ENCODE peak calls at places on chromosomes 4 and X, in seven cellular contexts. E is AG20443; K is activated naive CD4-positive, alpha-beta T cell treated with anti-CD3 and anti-CD28 coated beads, Interleukin-2, amount 10 ng/mL, durations not matched to agents 7 days and 5 days; Z is ELF-1; M is neural crest cell; B is smooth muscle cell of the brain vasculature; Y is occipital lobe. W is an unnamed sample.
A peak's percentile ranks its signal among the peaks of the same experiment; 100 is the strongest.

GRCh38 chrX:22748093-22748999 is 251.4 kb upstream of the DDX53 start:
- DNase-seq in Y (no peak), E (peak; percentile 39), Z (peak; percentile 60), B (peak; percentile 9), M (peak; percentile 61), K (peak; percentile 41), W (peak; percentile 62)

GRCh38 chr4:83083925-83084475 is 30.5 kb downstream of the PLAC8 start:
- DNase-seq in B (no peak), E (no peak), Y (no peak), K (peak; percentile 80), Z (peak; percentile 26), M (no peak), W (no peak)

GRCh38 chrX:2692221-2693122 is 1.4 kb downstream of the CD99 start:
- DNase-seq in Z (peak; percentile 72), B (no peak), K (peak; percentile 44), M (no peak), E (peak; percentile 48), Y (no peak), W (peak; percentile 72)

GRCh38 chrX:20442597-20442996 is 175.9 kb upstream of the RPS6KA3 start:
- DNase-seq in E (peak; percentile 58), K (peak; percentile 86), M (peak; percentile 56), Z (peak; percentile 81), B (peak; percentile 20), Y (peak; percentile 3), W (peak; percentile 79)

GRCh38 chr4:27811928-27812327 is 951.3 kb downstream of the STIM2 start:
- DNase-seq in M (no peak), B (no peak), E (no peak), K (no peak), Y (no peak), Z (no peak), W (no peak)

GRCh38 chr4:33873791-33874190 is 2370.5 kb downstream of the ARAP2 start:
- DNase-seq in B (no peak), E (no peak), M (no peak), K (no peak), Z (peak; percentile 2), Y (no peak), W (no peak)

GRCh38 chrX:19670854-19671620 is 155.7 kb upstream of the MAP3K15 start:
- DNase-seq in E (peak; percentile 45), Z (peak; percentile 85), B (no peak), M (no peak), K (no peak), Y (peak; percentile 29), W (peak; percentile 88)

GRCh38 chr4:67082746-67083145 is 462.6 kb downstream of the CENPC start:
- DNase-seq in Y (no peak), K (no peak), M (no peak), B (no peak), Z (no peak), E (no peak), W (no peak)

GRCh38 chrX:110407910-110408545 is 49.4 kb downstream of the RTL9 start:
- DNase-seq in Y (no peak), B (no peak), Z (peak; percentile 64), M (peak; percentile 82), K (peak; percentile 49), E (peak; percentile 40), W (peak; percentile 77)

W was measured in islet precursor cell.